ENCODE peak calls at places on chromosomes 1 and 21, in seven cellular contexts. Z, M, W, T, G, J and I are unnamed samples.

GRCh38 chr1:66831529-66832239 is 30.6 kb upstream of the INSL5 start:
- DNase-seq in T (peak), Z (no peak), W (no peak), G (no peak), J (no peak), M (no peak), I (no peak)

GRCh38 chr1:31164291-31164690 is 75.4 kb downstream of the NKAIN1 start:
- DNase-seq in G (no peak), Z (no peak), J (no peak), M (no peak), W (no peak), T (no peak), I (no peak)

GRCh38 chr1:222306512-222306911 is 241.4 kb downstream of the HHIPL2 start:
- DNase-seq in T (no peak), W (no peak), J (no peak), M (no peak), Z (no peak), G (no peak), I (no peak)

GRCh38 chr1:177754607-177755006 is 215.3 kb downstream of the SEC16B start:
- DNase-seq in W (no peak), T (no peak), Z (no peak), G (no peak), J (no peak), M (no peak), I (no peak)

GRCh38 chr1:195866383-195867222 is 741.6 kb downstream of the KCNT2 start:
- DNase-seq in Z (no peak), T (no peak), G (no peak), W (no peak), J (no peak), M (no peak), I (no peak)

GRCh38 chr1:6130596-6130995 is 49.5 kb downstream of the CHD5 start:
- DNase-seq in M (no peak), T (no peak), Z (no peak), J (peak), G (no peak), W (no peak), I (no peak)

GRCh38 chr1:36884029-36884701 is 150.2 kb downstream of the GRIK3 start:
- DNase-seq in M (no peak), G (no peak), W (no peak), Z (no peak), T (no peak), J (no peak), I (no peak)

GRCh38 chr1:43558346-43558841 is 27.7 kb downstream of the PTPRF start:
- DNase-seq in G (no peak), M (no peak), T (peak), Z (peak), J (no peak), W (no peak), I (no peak)

GRCh38 chr1:168210312-168210711 is 15.5 kb upstream of the SFT2D2 start:
- DNase-seq in W (no peak), Z (no peak), G (no peak), T (no peak), J (no peak), M (no peak), I (no peak)

GRCh38 chr21:35406600-35406999 is 357.5 kb upstream of the RUNX1 start:
- DNase-seq in J (no peak), Z (no peak), G (no peak), T (no peak), W (no peak), M (no peak), I (no peak)

GRCh38 chr1:245322673-245323072 is 167.9 kb downstream of the KIF26B start:
- DNase-seq in G (no peak), T (no peak), W (no peak), Z (peak), M (no peak), J (no peak), I (no peak)

GRCh38 chr21:15197696-15198095 is 132.9 kb upstream of the NRIP1 start:
- DNase-seq in T (no peak), J (no peak), W (no peak), Z (no peak), G (no peak), M (no peak), I (no peak)